ENCODE peak calls at places on chromosomes 16 and 17, in nine cellular contexts. U is IMR-90; I is CD8-positive, alpha-beta T cell; E is HFFc6; C is tibial nerve; V is AG04450; W is lower leg skin; B is HCT116; Z is B cell. P is an unnamed sample.

GRCh38 chr16:47426806-47427205 is 34.1 kb downstream of the ITFG1 start:
- DNase-seq in U (no peak), I (no peak), E (no peak), C (no peak), V (no peak), W (no peak), B (no peak), Z (no peak), P (no peak)

GRCh38 chr17:75371339-75371738 is 34.1 kb downstream of the GRB2 start:
- DNase-seq in U (no peak), I (no peak), E (no peak), C (no peak), V (no peak), W (no peak), B (no peak), Z (peak), P (no peak)

GRCh38 chr17:63760771-63761539 is 12.4 kb downstream of the CCDC47 start:
- DNase-seq in U (peak), I (no peak), E (no peak), C (no peak), V (no peak), W (no peak), B (no peak), Z (no peak), P (no peak)

GRCh38 chr17:63848834-63849689 is 6.6 kb upstream of the SMARCD2 start:
- DNase-seq in U (peak), I (peak), E (peak), C (peak), V (peak), W (peak), B (peak), Z (peak), P (peak)

GRCh38 chr17:76419576-76420245 is 33.2 kb downstream of the UBE2O start:
- DNase-seq in U (no peak), I (no peak), E (no peak), C (no peak), V (no peak), W (no peak), B (no peak), Z (peak), P (no peak)

GRCh38 chr16:1495281-1496262 is 2.4 kb downstream of the TELO2 start:
- DNase-seq in U (no peak), I (no peak), E (no peak), C (no peak), V (no peak), W (no peak), B (no peak), Z (no peak), P (no peak)

GRCh38 chr16:59385953-59386352 is 651.8 kb upstream of the GOT2 start:
- DNase-seq in U (peak), I (no peak), E (peak), C (no peak), V (no peak), W (no peak), B (no peak), Z (no peak), P (no peak)

GRCh38 chr16:13379266-13379665 is 477.9 kb downstream of the SHISA9 start:
- DNase-seq in U (no peak), I (no peak), E (no peak), C (no peak), V (no peak), W (no peak), B (no peak), Z (no peak), P (no peak)

GRCh38 chr16:9364721-9365693 is 273.6 kb downstream of the HAPSTR1 start:
- DNase-seq in U (no peak), I (no peak), E (no peak), C (peak), V (no peak), W (peak), B (no peak), Z (no peak), P (no peak)

GRCh38 chr16:28538733-28539596 is at the start of gene NUPR1:
- DNase-seq in U (peak), I (no peak), E (peak), C (peak), V (peak), W (peak), B (no peak), Z (no peak), P (no peak)

GRCh38 chr17:79437081-79437480 is 173.8 kb downstream of the RBFOX3 start:
- DNase-seq in U (no peak), I (peak), E (no peak), C (no peak), V (no peak), W (no peak), B (no peak), Z (no peak), P (no peak)

GRCh38 chr16:15961060-15961511 is 11.7 kb downstream of the ABCC1 start:
- DNase-seq in U (peak), I (peak), E (no peak), C (no peak), V (no peak), W (no peak), B (no peak), Z (peak), P (peak)

GRCh38 chr17:55444471-55445441 is 23.1 kb upstream of the MMD start:
- DNase-seq in U (peak), I (no peak), E (no peak), C (no peak), V (no peak), W (no peak), B (no peak), Z (no peak), P (no peak)

GRCh38 chr17:145671-146541 is 8.5 kb downstream of the SCGB1C2 start:
- DNase-seq in U (no peak), I (no peak), E (no peak), C (no peak), V (no peak), W (peak), B (no peak), Z (no peak), P (no peak)

GRCh38 chr16:17970816-17971291 is 365.7 kb downstream of the NPIPA8 start:
- DNase-seq in U (no peak), I (no peak), E (no peak), C (no peak), V (no peak), W (no peak), B (no peak), Z (no peak), P (no peak)

GRCh38 chr16:89119661-89120141 is 26.0 kb downstream of the ACSF3 start:
- DNase-seq in U (no peak), I (peak), E (no peak), C (no peak), V (no peak), W (no peak), B (no peak), Z (no peak), P (no peak)

GRCh38 chr16:11673091-11674000 is 5.1 kb downstream of the SNN start:
- DNase-seq in U (no peak), I (no peak), E (no peak), C (no peak), V (no peak), W (no peak), B (no peak), Z (no peak), P (no peak)

GRCh38 chr17:46995841-46996571 is 17.0 kb upstream of the RPRML start:
- DNase-seq in U (peak), I (no peak), E (peak), C (no peak), V (no peak), W (no peak), B (no peak), Z (no peak), P (no peak)

GRCh38 chr17:58224315-58224714 is 5.3 kb upstream of the MKS1 start:
- DNase-seq in U (peak), I (no peak), E (peak), C (no peak), V (no peak), W (no peak), B (peak), Z (no peak), P (no peak)

GRCh38 chr17:82138511-82138992 is 40.5 kb upstream of the FASN start:
- DNase-seq in U (no peak), I (no peak), E (no peak), C (no peak), V (no peak), W (no peak), B (no peak), Z (no peak), P (no peak)

GRCh38 chr17:19904412-19904811 is 36.7 kb upstream of the ULK2 start:
- DNase-seq in U (peak), I (no peak), E (peak), C (no peak), V (no peak), W (no peak), B (no peak), Z (no peak), P (no peak)

GRCh38 chr16:2964416-2965223 is 545 bp downstream of the KREMEN2 start:
- DNase-seq in U (no peak), I (peak), E (no peak), C (no peak), V (no peak), W (peak), B (peak), Z (peak), P (peak)
- TF ChIP-seq CTCF in U (no peak), I (no peak), E (no peak), C (no peak), V (no peak), W (no peak), B (no peak), Z (no peak), P (no peak)

DNA sequence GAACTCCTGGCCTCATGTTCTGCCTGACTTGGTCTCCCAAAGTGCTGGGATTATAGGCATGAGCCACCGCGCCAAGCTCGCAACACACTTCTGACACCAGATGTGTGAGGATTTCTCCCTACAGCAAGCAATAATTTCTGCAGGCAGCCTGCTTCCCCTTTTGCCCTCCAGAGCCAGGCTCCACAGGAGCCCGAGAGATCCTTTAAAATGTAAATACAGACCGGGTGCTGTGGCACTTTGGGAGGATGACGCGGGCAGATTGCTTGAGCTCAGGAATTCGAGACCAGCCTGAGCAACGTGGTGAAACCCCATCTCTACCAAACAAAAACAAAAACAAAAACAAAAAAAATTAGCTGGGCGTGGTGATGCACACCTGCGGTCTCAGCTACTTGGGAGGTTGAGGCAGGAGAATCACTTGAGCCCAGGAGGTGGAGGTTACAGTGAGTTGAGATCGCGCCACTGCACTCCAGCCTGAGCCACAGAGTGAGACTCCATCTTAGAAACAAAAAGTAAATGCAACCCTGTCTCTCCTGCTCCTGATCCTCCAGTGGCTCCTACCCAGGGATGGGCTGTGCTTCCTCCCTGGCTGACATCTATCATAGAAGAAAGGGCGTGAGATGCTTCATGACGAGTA is 14.7 kb downstream of the C16orf96 start:
- DNase-seq in U (no peak), I (no peak), E (no peak), C (no peak), V (no peak), W (no peak), B (no peak), Z (no peak), P (no peak)
- TF ChIP-seq CTCF in U (no peak), I (no peak), E (no peak), C (no peak), V (no peak), W (no peak), B (no peak), Z (no peak), P (no peak)

DNA sequence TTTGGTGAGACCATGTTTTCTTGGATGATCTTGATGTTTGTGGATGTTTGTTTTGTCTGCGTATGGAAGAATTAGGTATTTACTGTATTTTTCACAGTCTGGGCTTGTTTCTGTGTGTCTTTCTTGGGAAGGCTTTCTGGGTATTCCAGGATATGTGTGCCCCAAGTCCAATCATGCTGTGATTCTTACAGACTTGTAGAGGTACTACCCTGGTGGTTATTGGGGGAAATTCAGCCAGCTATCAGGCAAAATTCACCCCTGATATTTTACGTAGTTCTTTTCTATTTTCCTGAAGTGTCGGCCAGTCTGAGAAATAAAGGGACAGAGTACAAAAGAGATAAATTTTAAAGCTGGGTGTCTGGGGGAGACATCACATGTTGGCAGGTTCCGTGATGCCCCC is 33.4 kb upstream of the ARL4D start:
- DNase-seq in U (no peak), I (no peak), E (no peak), C (no peak), V (no peak), W (no peak), B (no peak), Z (no peak), P (no peak)
- TF ChIP-seq CTCF in U (no peak), I (no peak), E (peak), C (no peak), V (peak), W (no peak), B (no peak), Z (peak), P (no peak)

GRCh38 chr16:81755915-81756644 is 23.0 kb upstream of the PLCG2 start:
- DNase-seq in U (no peak), I (no peak), E (no peak), C (no peak), V (no peak), W (peak), B (no peak), Z (no peak), P (no peak)

GRCh38 chr16:81754810-81755209 is 24.3 kb upstream of the PLCG2 start:
- DNase-seq in U (no peak), I (no peak), E (no peak), C (no peak), V (no peak), W (no peak), B (no peak), Z (no peak), P (no peak)

GRCh38 chr16:81752876-81753227 is 26.2 kb upstream of the PLCG2 start:
- DNase-seq in U (no peak), I (no peak), E (no peak), C (no peak), V (no peak), W (no peak), B (no peak), Z (no peak), P (no peak)

GRCh38 chr16:81748476-81749198 is 30.5 kb upstream of the PLCG2 start:
- DNase-seq in U (no peak), I (no peak), E (no peak), C (no peak), V (no peak), W (no peak), B (no peak), Z (no peak), P (no peak)

DNA sequence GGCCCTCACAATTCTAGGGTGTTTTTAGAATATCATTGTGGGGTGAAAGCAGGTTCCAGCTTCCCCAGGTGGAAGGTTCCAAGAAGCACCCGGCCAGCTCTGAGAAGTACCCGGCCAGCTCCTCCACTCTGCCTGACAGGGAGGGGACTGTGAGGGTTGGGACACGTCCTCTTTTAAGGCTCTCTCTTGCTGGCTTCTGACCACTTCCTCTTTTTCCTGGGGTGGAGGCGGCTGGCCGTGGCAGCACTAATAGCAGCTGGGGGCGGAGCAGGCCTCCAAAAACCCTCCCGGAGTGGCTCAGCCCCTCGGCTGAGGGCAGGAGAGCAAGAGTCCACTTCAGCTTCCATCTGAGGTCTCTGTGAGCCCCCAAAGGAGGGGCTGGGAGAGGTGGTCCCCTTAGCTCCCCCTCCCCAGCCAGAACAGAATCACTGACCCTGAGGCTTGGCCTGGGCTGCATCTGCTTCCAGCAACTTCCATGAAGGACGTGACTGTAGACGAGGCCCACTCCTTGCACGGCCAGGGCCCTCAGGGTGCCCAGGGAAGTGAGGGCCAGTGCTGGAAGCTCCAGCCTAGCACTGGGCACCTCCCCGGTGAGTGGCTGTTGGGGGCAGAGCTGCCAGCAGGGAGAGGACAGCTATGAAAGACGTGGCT is 26.7 kb upstream of the PLCG2 start:
- DNase-seq in U (no peak), I (no peak), E (no peak), C (no peak), V (no peak), W (peak), B (no peak), Z (peak), P (peak)
- TF ChIP-seq CTCF in U (no peak), I (no peak), E (no peak), C (no peak), V (no peak), W (no peak), B (no peak), Z (no peak), P (no peak)

DNA sequence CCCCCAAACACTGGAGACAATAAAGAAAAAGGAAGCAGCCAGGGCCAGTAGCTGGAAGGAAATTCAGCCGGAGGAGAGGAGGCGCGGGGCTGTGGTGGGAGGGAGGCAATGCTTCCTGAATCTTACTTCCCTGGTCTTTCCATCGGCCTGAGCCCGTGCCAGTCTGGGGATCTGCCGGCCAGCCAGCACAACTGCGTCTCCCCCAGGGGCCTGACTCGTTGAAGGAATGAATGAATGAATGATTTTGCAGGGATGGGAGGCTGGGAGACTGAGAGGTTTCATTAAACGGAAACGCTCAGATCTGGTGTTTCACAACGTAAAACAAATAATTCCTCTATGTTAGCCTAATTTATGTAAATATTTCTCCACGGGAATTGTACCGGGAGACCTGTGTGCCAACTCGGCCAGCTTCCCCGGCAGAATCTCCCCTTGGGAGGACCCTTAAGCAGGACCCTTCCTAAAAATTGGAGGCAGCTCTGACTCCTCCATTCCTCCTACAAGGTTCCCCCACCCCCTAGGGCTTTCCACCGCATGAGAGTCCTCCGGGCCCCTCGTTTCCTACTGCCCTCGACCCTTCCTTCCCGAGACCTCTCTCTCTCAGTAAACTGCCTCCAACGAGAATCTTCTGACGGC is 1.3 kb upstream of the BAIAP2 start:
- DNase-seq in U (no peak), I (no peak), E (no peak), C (no peak), V (no peak), W (no peak), B (no peak), Z (no peak), P (no peak)
- TF ChIP-seq CTCF in U (no peak), I (no peak), E (no peak), C (no peak), V (no peak), W (no peak), B (no peak), Z (no peak), P (no peak)